ENCODE peak calls at places on chromosomes 3 and 15, in ten cellular contexts. G is heart right ventricle, X is A549, Y is Peyer's patch, E is neural crest cell, J is lung, R is glutamatergic neuron, A is heart left ventricle, M is AG04450, U is progenitor cell of endocrine pancreas. Q is an unnamed sample.

GRCh38 chr3:27253391-27253790 is 115.8 kb downstream of the NEK10 start:
- DNase-seq in G (no peak), X (no peak), Y (no peak), E (no peak), J (no peak), R (no peak), A (no peak), M (no peak), U (no peak), Q (no peak)

GRCh38 chr3:89572261-89572660 is 464.8 kb downstream of the EPHA3 start:
- DNase-seq in G (no peak), X (no peak), Y (no peak), E (no peak), J (no peak), R (no peak), A (no peak), M (no peak), U (no peak), Q (no peak)

GRCh38 chr3:49868951-49869454 is 703 bp downstream of the CAMKV start:
- DNase-seq in G (no peak), X (no peak), Y (no peak), E (peak; percentile 21), J (no peak), R (peak; percentile 77), A (no peak), M (no peak), U (no peak), Q (no peak)

GRCh38 chr15:100224206-100225185 is 117.3 kb downstream of the ADAMTS17 start:
- DNase-seq in G (no peak), X (no peak), Y (no peak), E (peak; percentile 43), J (no peak), R (no peak), A (no peak), M (no peak), U (no peak), Q (no peak)

GRCh38 chr3:165159760-165160421 is 36.3 kb downstream of the SLITRK3 start:
- DNase-seq in G (peak; percentile 3), X (no peak), Y (no peak), E (no peak), J (no peak), R (no peak), A (no peak), M (no peak), U (no peak), Q (no peak)

GRCh38 chr15:36527512-36528162 is 51.8 kb upstream of the CDIN1 start:
- DNase-seq in G (no peak), X (no peak), Y (no peak), E (no peak), J (no peak), R (no peak), A (no peak), M (no peak), U (no peak), Q (no peak)

GRCh38 chr15:27847775-27848710 is 251.1 kb downstream of the OCA2 start:
- DNase-seq in G (no peak), X (no peak), Y (no peak), E (no peak), J (peak; percentile 17), R (no peak), A (no peak), M (no peak), U (no peak), Q (no peak)

GRCh38 chr3:157445897-157446296 is 9.2 kb downstream of the PTX3 start:
- DNase-seq in G (no peak), X (no peak), Y (no peak), E (no peak), J (no peak), R (no peak), A (no peak), M (no peak), U (no peak), Q (no peak)

GRCh38 chr3:3589715-3590130 is 209.5 kb upstream of the LRRN1 start:
- DNase-seq in G (no peak), X (no peak), Y (no peak), E (no peak), J (no peak), R (no peak), A (no peak), M (no peak), U (no peak), Q (peak; percentile 47)

GRCh38 chr15:85751731-85752421 is 42.8 kb downstream of the KLHL25 start:
- DNase-seq in G (no peak), X (no peak), Y (no peak), E (peak; percentile 57), J (no peak), R (no peak), A (no peak), M (no peak), U (no peak), Q (no peak)

GRCh38 chr15:49718846-49719245 is 98.0 kb downstream of the DTWD1 start:
- DNase-seq in G (no peak), X (no peak), Y (no peak), E (no peak), J (no peak), R (no peak), A (no peak), M (no peak), U (no peak), Q (no peak)

GRCh38 chr3:176579741-176580185 is 617.5 kb downstream of the TBL1XR1 start:
- DNase-seq in G (no peak), X (no peak), Y (no peak), E (no peak), J (no peak), R (no peak), A (no peak), M (no peak), U (no peak), Q (no peak)

GRCh38 chr3:197352382-197352781 is 54.0 kb upstream of the DLG1 start:
- DNase-seq in G (peak; percentile 85), X (no peak), Y (no peak), E (no peak), J (no peak), R (peak; percentile 50), A (peak; percentile 83), M (no peak), U (no peak), Q (no peak)

GRCh38 chr3:50154476-50154839 is 666 bp upstream of the SEMA3F start:
- DNase-seq in G (no peak), X (no peak), Y (no peak), E (peak; percentile 22), J (no peak), R (no peak), A (no peak), M (no peak), U (no peak), Q (peak; percentile 70)

DNA sequence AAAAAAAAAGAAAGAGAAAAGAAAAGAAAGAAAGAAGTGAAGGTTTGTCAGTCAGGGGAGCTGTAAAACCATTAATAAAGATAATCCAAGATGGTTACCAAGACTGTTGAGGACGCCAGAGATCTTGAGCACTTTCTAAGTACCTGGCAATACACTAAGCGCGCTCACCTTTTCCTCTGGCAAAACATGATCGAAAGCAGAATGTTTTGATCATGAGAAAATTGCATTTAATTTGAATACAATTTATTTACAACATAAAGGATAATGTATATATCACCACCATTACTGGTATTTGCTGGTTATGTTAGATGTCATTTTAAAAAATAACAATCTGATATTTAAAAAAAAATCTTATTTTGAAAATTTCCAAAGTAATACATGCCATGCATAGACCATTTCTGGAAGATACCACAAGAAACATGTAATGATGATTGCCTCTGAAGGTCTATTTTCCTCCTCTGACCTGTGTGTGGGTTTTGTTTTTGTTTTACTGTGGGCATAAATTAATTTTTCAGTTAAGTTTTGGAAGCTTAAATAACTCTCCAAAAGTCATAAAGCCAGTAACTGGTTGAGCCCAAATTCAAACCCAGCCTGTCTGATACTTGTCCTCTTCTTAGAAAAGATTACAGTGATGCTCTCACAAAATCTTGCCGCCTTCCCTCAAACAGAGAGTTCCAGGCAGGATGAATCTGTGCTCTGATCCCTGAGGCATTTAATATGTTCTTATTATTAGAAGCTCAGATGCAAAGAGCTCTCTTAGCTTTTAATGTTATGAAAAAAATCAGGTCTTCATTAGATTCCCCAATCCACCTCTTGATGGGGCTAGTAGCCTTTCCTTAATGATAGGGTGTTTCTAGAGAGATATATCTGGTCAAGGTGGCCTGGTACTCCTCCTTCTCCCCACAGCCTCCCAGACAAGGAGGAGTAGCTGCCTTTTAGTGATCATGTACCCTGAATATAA is 2.0 kb downstream of the B2M start:
- DNase-seq in G (no peak), X (peak; percentile 60), Y (no peak), E (no peak), J (no peak), R (no peak), A (no peak), M (no peak), U (no peak), Q (no peak)
- TF ChIP-seq CTCF in G (peak; percentile 45), X (peak; percentile 42), Y (no peak), E (no peak), J (no peak), R (no peak), A (peak; percentile 42), M (peak; percentile 40), U (no peak), Q (no peak)

GRCh38 chr15:67397139-67397538 is 123.8 kb upstream of the C15orf61 start:
- DNase-seq in G (no peak), X (no peak), Y (no peak), E (no peak), J (no peak), R (no peak), A (no peak), M (no peak), U (no peak), Q (no peak)
- TF ChIP-seq CTCF in G (no peak), X (no peak), Y (no peak), E (no peak), J (no peak), R (no peak), A (no peak), M (peak; percentile 27), U (no peak), Q (no peak)

DNA sequence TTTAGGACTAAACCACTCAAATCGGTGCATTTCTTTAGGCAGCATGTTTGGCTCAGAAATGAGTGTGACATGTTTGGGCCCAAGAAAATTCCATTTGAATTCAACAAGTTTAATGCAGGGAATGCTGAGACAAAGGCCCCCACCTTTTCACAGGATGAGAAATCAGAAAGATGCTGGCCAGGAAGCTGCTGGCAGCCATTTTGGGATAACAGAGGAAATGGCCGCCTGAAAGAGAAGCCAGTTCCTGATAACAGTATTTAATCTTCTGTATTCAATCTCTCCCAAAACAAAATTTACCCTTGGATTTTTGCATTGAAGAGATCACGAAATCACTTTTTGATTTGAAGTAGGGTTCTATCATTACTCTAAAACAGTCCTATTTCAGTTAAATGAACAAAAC is 350.9 kb downstream of the SLC9A9 start:
- DNase-seq in G (no peak), X (no peak), Y (no peak), E (no peak), J (no peak), R (no peak), A (no peak), M (no peak), U (no peak), Q (no peak)
- TF ChIP-seq CTCF in G (no peak), X (no peak), Y (no peak), E (no peak), J (no peak), R (no peak), A (no peak), M (no peak), U (no peak), Q (no peak)

DNA sequence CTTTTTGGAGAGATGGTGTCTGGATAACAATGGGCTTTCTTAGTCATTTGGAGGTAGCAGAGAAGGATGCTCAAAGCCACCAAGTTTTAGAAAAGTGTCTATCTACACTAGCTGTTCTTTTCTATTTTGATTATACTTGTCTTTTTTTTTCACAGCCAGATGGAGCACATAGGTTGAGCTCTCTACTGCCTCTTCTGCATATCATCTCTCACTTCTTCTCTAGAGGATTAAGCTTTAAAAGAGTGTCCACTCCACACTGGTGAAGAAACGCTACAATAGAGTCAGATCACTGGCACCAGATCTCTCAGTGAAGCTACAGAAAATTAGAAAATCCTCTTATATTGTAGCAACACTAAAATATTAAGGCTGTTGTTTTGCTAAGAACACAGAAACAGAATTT is 145.3 kb upstream of the MBNL1 start:
- DNase-seq in G (no peak), X (no peak), Y (no peak), E (no peak), J (no peak), R (no peak), A (no peak), M (no peak), U (no peak), Q (no peak)
- TF ChIP-seq CTCF in G (no peak), X (no peak), Y (no peak), E (no peak), J (no peak), R (no peak), A (no peak), M (peak; percentile 23), U (no peak), Q (no peak)

Q was measured in GM13976.